ENCODE peak calls at places on chromosomes 5 and 9, in six cellular contexts. I is bronchial epithelial cell, Y is heart right ventricle, F is uterus, S is AG04450, E is sigmoid colon. W is an unnamed sample.

GRCh38 chr5:175434800-175435199 is 9.2 kb downstream of the DRD1 start:
- DNase-seq in I (no peak), Y (no peak), F (no peak), S (no peak), E (no peak), W (no peak)

GRCh38 chr5:170278611-170279500 is 18.7 kb downstream of the LCP2 start:
- DNase-seq in I (no peak), Y (peak; percentile 46), F (no peak), S (no peak), E (peak; percentile 69), W (no peak)

GRCh38 chr5:175681045-175681974 is 23.4 kb downstream of the HRH2 start:
- DNase-seq in I (no peak), Y (no peak), F (no peak), S (no peak), E (no peak), W (no peak)

GRCh38 chr9:98502976-98503325 is 205.8 kb downstream of the GABBR2 start:
- DNase-seq in I (peak; percentile 31), Y (no peak), F (no peak), S (no peak), E (no peak), W (peak; percentile 15)

GRCh38 chr5:141155540-141156374 is 5.9 kb downstream of the PCDHB6 start:
- DNase-seq in I (no peak), Y (no peak), F (no peak), S (no peak), E (no peak), W (no peak)

GRCh38 chr9:4155224-4156026 is 144.4 kb downstream of the GLIS3 start:
- DNase-seq in I (no peak), Y (no peak), F (no peak), S (no peak), E (no peak), W (no peak)

GRCh38 chr9:115291841-115292240 is 173.9 kb upstream of the TNC start:
- DNase-seq in I (peak; percentile 94), Y (no peak), F (no peak), S (no peak), E (no peak), W (no peak)

GRCh38 chr5:180590543-180591248 is 603 bp downstream of the SCGB3A1 start:
- DNase-seq in I (no peak), Y (no peak), F (no peak), S (no peak), E (peak; percentile 44), W (peak; percentile 53)

GRCh38 chr5:179146277-179146676 is 86.1 kb downstream of the ZNF354C start:
- DNase-seq in I (no peak), Y (no peak), F (no peak), S (no peak), E (no peak), W (no peak)

GRCh38 chr5:137891849-137892248 is 2.6 kb downstream of the PKD2L2 start:
- DNase-seq in I (no peak), Y (no peak), F (no peak), S (no peak), E (no peak), W (no peak)

GRCh38 chr5:135396459-135397055 is 2.5 kb downstream of the MACROH2A1 start:
- DNase-seq in I (peak; percentile 76), Y (no peak), F (no peak), S (no peak), E (no peak), W (no peak)

GRCh38 chr9:136253246-136254130 is 7.9 kb upstream of the QSOX2 start:
- DNase-seq in I (no peak), Y (no peak), F (no peak), S (no peak), E (no peak), W (no peak)

GRCh38 chr5:141478321-141478945 is 2.7 kb downstream of the PCDHGC3 start:
- DNase-seq in I (peak; percentile 52), Y (no peak), F (peak; percentile 41), S (no peak), E (no peak), W (no peak)

GRCh38 chr5:77937015-77937908 is 161.1 kb upstream of the TBCA start:
- DNase-seq in I (no peak), Y (no peak), F (no peak), S (no peak), E (no peak), W (no peak)

GRCh38 chr9:129619787-129620668 is 873 bp downstream of the C9orf50 start:
- DNase-seq in I (no peak), Y (no peak), F (no peak), S (no peak), E (no peak), W (peak; percentile 72)

GRCh38 chr5:176870110-176870591 is 29.0 kb downstream of the HK3 start:
- DNase-seq in I (peak; percentile 18), Y (no peak), F (no peak), S (peak; percentile 3), E (no peak), W (peak; percentile 72)

GRCh38 chr5:174596429-174596828 is 128.0 kb upstream of the MSX2 start:
- DNase-seq in I (no peak), Y (no peak), F (no peak), S (no peak), E (no peak), W (no peak)

GRCh38 chr9:91991621-91992435 is 41.8 kb upstream of the ROR2 start:
- DNase-seq in I (no peak), Y (no peak), F (no peak), S (no peak), E (no peak), W (no peak)

GRCh38 chr9:133429641-133430161 is 7.5 kb downstream of the ADAMTS13 start:
- DNase-seq in I (no peak), Y (peak; percentile 31), F (no peak), S (no peak), E (no peak), W (peak; percentile 79)

GRCh38 chr9:77632652-77633051 is 15.5 kb downstream of the GNA14 start:
- DNase-seq in I (no peak), Y (no peak), F (no peak), S (no peak), E (no peak), W (no peak)

GRCh38 chr5:112847306-112847705 is 13.8 kb upstream of the SRP19 start:
- DNase-seq in I (no peak), Y (no peak), F (no peak), S (no peak), E (no peak), W (no peak)

GRCh38 chr5:175663191-175664184 is 5.6 kb downstream of the HRH2 start:
- DNase-seq in I (no peak), Y (peak; percentile 71), F (no peak), S (no peak), E (no peak), W (no peak)

GRCh38 chr5:138874241-138874640 is 894 bp downstream of the LRRTM2 start:
- DNase-seq in I (no peak), Y (no peak), F (no peak), S (no peak), E (no peak), W (no peak)

GRCh38 chr9:78542491-78543175 is 245.7 kb downstream of the PSAT1 start:
- DNase-seq in I (no peak), Y (no peak), F (no peak), S (no peak), E (no peak), W (peak; percentile 12)

GRCh38 chr9:23464275-23464674 is 361.8 kb downstream of the ELAVL2 start:
- DNase-seq in I (no peak), Y (no peak), F (no peak), S (no peak), E (no peak), W (no peak)

GRCh38 chr5:144072518-144072927 is 97.9 kb downstream of the YIPF5 start:
- DNase-seq in I (peak; percentile 86), Y (no peak), F (no peak), S (no peak), E (no peak), W (no peak)

GRCh38 chr9:105637787-105638395 is 24.4 kb upstream of the TAL2 start:
- DNase-seq in I (peak; percentile 8), Y (no peak), F (no peak), S (no peak), E (no peak), W (no peak)
- TF ChIP-seq CTCF in I (peak; percentile 26), Y (peak; percentile 11), F (no peak), S (peak; percentile 60), E (peak; percentile 19), W (peak; percentile 65)

GRCh38 chr5:107868994-107869393 is 198.3 kb upstream of the EFNA5 start:
- DNase-seq in I (no peak), Y (no peak), F (no peak), S (no peak), E (no peak), W (no peak)
- TF ChIP-seq CTCF in I (no peak), Y (no peak), F (no peak), S (no peak), E (no peak), W (no peak)

GRCh38 chr5:133682496-133682895 is 70.2 kb upstream of the FSTL4 start:
- DNase-seq in I (no peak), Y (no peak), F (no peak), S (no peak), E (peak; percentile 33), W (no peak)
- TF ChIP-seq CTCF in I (no peak), Y (no peak), F (no peak), S (no peak), E (no peak), W (no peak)

GRCh38 chr5:150573216-150573615 is 65.3 kb downstream of the NDST1 start:
- DNase-seq in I (no peak), Y (no peak), F (no peak), S (no peak), E (peak; percentile 10), W (no peak)

GRCh38 chr5:150571836-150572235 is 63.9 kb downstream of the NDST1 start:
- DNase-seq in I (no peak), Y (no peak), F (no peak), S (no peak), E (no peak), W (no peak)

GRCh38 chr5:150575745-150576448 is 64.6 kb upstream of the SYNPO start:
- DNase-seq in I (no peak), Y (no peak), F (peak; percentile 11), S (no peak), E (peak; percentile 44), W (no peak)

GRCh38 chr5:150574818-150575537 is 65.5 kb upstream of the SYNPO start:
- DNase-seq in I (no peak), Y (no peak), F (peak; percentile 12), S (no peak), E (peak; percentile 56), W (no peak)

DNA sequence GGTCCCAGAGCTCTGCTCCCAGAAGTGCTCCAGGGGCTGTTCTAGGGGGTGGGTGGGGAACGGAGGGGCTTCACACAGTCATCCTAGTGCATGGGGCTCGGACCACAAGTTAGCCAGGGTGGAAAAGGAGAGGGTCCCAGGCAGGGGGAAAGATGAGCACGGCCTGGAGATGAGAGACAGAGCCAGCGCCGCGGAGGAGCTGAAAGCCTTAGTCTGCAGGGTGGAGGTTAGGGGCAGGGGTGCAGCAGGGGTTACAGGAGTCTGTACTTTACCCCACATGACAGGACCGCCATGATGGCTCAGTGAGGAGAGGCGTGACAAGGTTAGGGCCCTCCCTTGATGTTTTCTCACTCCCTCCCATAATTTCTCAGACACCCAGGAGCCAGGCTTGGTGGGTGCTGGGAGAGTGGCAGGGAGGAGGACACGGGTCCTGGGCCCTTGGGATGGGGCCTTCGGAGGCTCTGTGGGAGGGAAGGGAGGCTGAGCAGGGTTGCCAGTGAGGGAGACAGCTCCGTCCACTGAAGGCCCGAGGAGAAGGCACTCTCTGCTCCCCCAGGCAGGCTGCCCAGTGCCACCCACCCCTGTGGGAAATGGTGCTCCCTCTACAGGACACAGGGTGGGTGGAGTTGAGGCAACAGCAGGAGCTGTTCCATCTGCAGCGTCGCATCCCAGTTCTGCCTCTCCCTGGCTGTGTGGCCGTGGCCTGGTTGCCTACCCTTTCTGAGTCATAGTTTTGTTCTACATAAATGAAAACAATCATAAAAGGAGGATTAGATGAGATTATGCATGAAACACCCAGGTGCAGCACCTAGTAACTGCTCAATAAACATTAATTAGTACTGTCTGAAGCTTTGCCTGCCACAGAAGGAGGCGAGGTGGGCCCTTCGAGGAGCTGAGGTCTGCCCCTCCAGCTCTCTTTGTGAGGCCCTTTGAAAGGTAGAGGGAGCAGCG is 66.2 kb downstream of the NDST1 start:
- DNase-seq in I (no peak), Y (no peak), F (peak; percentile 11), S (no peak), E (peak; percentile 39), W (no peak)
- TF ChIP-seq CTCF in I (peak; percentile 2), Y (no peak), F (no peak), S (peak; percentile 34), E (no peak), W (no peak)